ENCODE peak calls at places on chromosomes 1 and 21, in four cellular contexts. Z is lower lobe of right lung, X is adrenal gland, K is heart right ventricle. G is an unnamed sample. For H3K4me1, the result is how much of the 10 kb centered on the place peaks cover.

GRCh38 chr1:176996455-176997090 is 167.9 kb downstream of the ASTN1 start:
- DNase-seq in X (peak), K (no peak), Z (no peak), G (no peak)

GRCh38 chr1:57532299-57532698 is 108.4 kb upstream of the DAB1 start:
- DNase-seq in K (no peak), X (no peak), Z (no peak), G (no peak)

GRCh38 chr1:181013144-181013543 is 9.5 kb downstream of the STX6 start:
- DNase-seq in X (no peak), Z (no peak), K (no peak), G (no peak)

GRCh38 chr1:101174722-101175121 is 62.1 kb upstream of the S1PR1 start:
- DNase-seq in K (no peak), X (no peak), Z (no peak), G (no peak)

GRCh38 chr1:115976900-115977480 is 677 bp downstream of the SLC22A15 start:
- DNase-seq in X (no peak), K (no peak), Z (no peak), G (no peak)

GRCh38 chr1:171743014-171743870 is 1.4 kb upstream of the VAMP4 start:
- DNase-seq in Z (no peak), X (peak), K (no peak), G (peak)

GRCh38 chr1:32330558-32331127 is 5.4 kb downstream of the MARCKSL1 start:
- DNase-seq in X (no peak), Z (no peak), K (no peak), G (no peak)

GRCh38 chr1:235940282-235940681 is 73.6 kb upstream of the LYST start:
- DNase-seq in Z (peak), X (no peak), K (no peak), G (no peak)

GRCh38 chr1:203325418-203326091 is 20.2 kb downstream of the BTG2 start:
- DNase-seq in Z (peak), K (peak), X (peak), G (no peak)

GRCh38 chr1:38052750-38053415 is 6.3 kb upstream of the POU3F1 start:
- DNase-seq in K (no peak), X (no peak), Z (no peak), G (no peak)

GRCh38 chr1:228072658-228073043 is 9.9 kb upstream of the ARF1 start:
- DNase-seq in Z (no peak), X (no peak), K (no peak), G (no peak)

GRCh38 chr1:153697191-153697872 is 18.8 kb downstream of the NPR1 start:
- DNase-seq in Z (no peak), K (peak), X (no peak), G (peak)

GRCh38 chr1:185170291-185170848 is 13.4 kb downstream of the SWT1 start:
- DNase-seq in K (peak), Z (no peak), X (peak), G (peak)

GRCh38 chr1:38396606-38397005 is 350.0 kb upstream of the POU3F1 start:
- DNase-seq in Z (no peak), X (no peak), K (no peak), G (no peak)

GRCh38 chr1:27405074-27405473 is 12.7 kb downstream of the GPR3 start:
- DNase-seq in Z (no peak), X (no peak), K (peak), G (peak)

GRCh38 chr21:28427356-28428022 is 565.2 kb downstream of the LTN1 start:
- DNase-seq in X (no peak), Z (no peak), K (no peak), G (no peak)

GRCh38 chr1:154170547-154171221 is 15.8 kb upstream of the NUP210L start:
- DNase-seq in X (no peak), Z (no peak), K (no peak), G (no peak)

GRCh38 chr1:118118469-118118868 is 66.6 kb downstream of the SPAG17 start:
- DNase-seq in K (no peak), Z (peak), X (no peak), G (no peak)

GRCh38 chr1:112465122-112465521 is 43.6 kb upstream of the WNT2B start:
- DNase-seq in X (no peak), Z (no peak), K (no peak), G (no peak)
- H3K4me1 ChIP-seq in X (under half), Z (under half), K (under half), G (under half)

GRCh38 chr21:41316200-41316599 is 401 bp upstream of the FAM3B start:
- DNase-seq in K (no peak), Z (no peak), X (no peak), G (no peak)
- TF ChIP-seq CTCF in K (no peak), Z (no peak), X (no peak), G (no peak)

GRCh38 chr1:47996406-47997226 is 569 bp downstream of the TRABD2B start:
- DNase-seq in Z (no peak), K (peak), X (peak), G (no peak)
- H3K4me3 ChIP-seq in Z (peak), K (peak), X (peak), G (peak)

GRCh38 chr1:161047436-161048420 is 2.0 kb upstream of the USF1 start:
- DNase-seq in K (no peak), X (no peak), Z (no peak), G (no peak)
- H3K4me1 ChIP-seq in K (under half), X (under half), Z (under half), G (under half)

GRCh38 chr1:195897072-195897471 is 711.2 kb downstream of the KCNT2 start:
- DNase-seq in K (no peak), X (no peak), Z (no peak), G (no peak)
- TF ChIP-seq CTCF in K (no peak), X (no peak), Z (no peak), G (no peak)

DNA sequence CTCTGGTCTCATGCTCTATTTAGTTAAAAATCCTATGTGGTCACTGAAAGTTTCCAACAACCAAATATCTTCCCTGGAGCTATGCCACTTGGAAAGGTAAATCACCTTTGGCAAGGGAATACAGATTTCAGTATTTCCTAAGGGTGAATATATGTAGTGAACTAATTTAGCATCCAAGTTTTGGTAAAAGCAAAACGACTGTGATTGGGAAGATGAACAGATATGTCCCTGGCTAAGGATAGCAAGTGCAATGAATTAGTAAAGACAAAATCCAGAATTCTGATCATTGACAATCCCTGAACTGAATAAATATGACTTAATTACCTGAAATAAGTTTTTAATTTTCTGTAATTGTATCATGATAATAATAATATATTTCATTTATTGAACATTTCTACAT is at the start of gene OR2T33:
- DNase-seq in Z (no peak), K (no peak), X (no peak), G (no peak)
- H3K4me3 ChIP-seq in Z (no peak), K (no peak), X (no peak), G (no peak)

DNA sequence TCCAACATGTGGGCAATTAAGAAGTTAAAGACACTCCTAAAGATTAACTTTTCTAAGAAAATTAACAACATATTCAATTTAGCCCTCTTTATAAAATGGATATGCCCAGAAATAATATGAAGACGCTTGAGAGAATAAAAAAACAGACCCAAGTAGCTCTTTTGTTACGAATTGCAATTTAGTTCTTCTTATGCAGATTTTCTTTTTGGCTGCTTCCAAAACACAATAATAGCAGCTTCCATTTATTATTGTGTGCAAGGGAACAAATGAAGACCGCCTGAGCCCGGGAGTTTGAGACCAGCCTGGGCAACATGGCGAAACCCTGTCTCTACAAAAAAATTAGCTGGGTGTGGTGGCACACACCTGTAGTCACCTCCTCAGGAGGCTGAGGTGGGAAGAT is 50.4 kb upstream of the BCL10 start:
- DNase-seq in Z (no peak), K (no peak), X (no peak), G (no peak)
- H3K4me1 ChIP-seq in Z (under half), K (under half), X (under half), G (under half)

GRCh38 chr1:77757616-77758015 is 2.0 kb downstream of the USP33 start:
- DNase-seq in K (no peak), Z (no peak), X (no peak), G (no peak)
- TF ChIP-seq CTCF in K (no peak), Z (no peak), X (no peak), G (no peak)

DNA sequence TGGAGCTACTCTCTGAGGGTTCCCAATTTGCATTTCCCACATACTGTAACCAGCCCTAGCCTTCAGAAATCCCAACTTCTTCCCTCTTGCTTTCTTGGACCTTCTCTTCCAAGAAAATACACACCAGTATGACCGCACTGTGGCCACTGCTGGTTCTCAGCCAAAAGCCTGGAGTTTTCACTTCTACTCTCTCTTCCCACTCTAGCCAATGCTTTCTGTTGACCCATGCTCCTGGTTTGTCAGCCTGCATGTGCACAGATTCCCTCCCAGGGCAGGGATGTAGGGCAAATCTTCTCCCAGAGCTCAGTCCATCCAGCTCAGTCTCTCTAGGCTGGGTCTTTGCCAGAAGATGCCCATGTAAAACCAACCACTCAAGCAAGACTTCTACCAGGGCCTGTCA is 652 bp downstream of the SLAMF1 start:
- DNase-seq in K (no peak), X (no peak), Z (no peak), G (no peak)
- H3K4me3 ChIP-seq in K (no peak), X (no peak), Z (peak), G (no peak)

G was measured in uterus.